ENCODE peak calls at places on chromosomes 2 and 18, in four cellular contexts. P is T-cell, X is endothelial cell, R is NCI-H1417. H is an unnamed sample.
A peak's percentile ranks its signal among the peaks of the same experiment; 100 is the strongest.

GRCh38 chr2:218375212-218375611 is 6.9 kb upstream of the SLC11A1 start:
- DNase-seq in P (no peak), X (no peak), R (no peak), H (no peak)

GRCh38 chr2:54669677-54670484 is 53.6 kb upstream of the EML6 start:
- DNase-seq in P (no peak), X (no peak), R (no peak), H (no peak)

GRCh38 chr2:215750763-215751162 is 262.6 kb downstream of the MREG start:
- DNase-seq in P (peak; percentile 18), X (no peak), R (no peak), H (no peak)

GRCh38 chr2:101151141-101151858 is at the start of gene TBC1D8:
- DNase-seq in P (peak; percentile 23), X (peak; percentile 96), R (peak; percentile 96), H (peak; percentile 38)

GRCh38 chr2:603869-604268 is 73.3 kb downstream of the TMEM18 start:
- DNase-seq in P (no peak), X (no peak), R (no peak), H (no peak)

GRCh38 chr2:237150831-237151230 is 65.1 kb downstream of the COPS8 start:
- DNase-seq in P (no peak), X (no peak), R (peak; percentile 29), H (no peak)

GRCh38 chr2:202237787-202238233 is 587 bp downstream of the SUMO1 start:
- DNase-seq in P (no peak), X (peak; percentile 54), R (peak; percentile 65), H (no peak)

GRCh38 chr2:3677436-3677835 is 19.4 kb downstream of the ALLC start:
- DNase-seq in P (no peak), X (no peak), R (no peak), H (no peak)

GRCh38 chr2:237297421-237298155 is 116.4 kb downstream of the COL6A3 start:
- DNase-seq in P (no peak), X (no peak), R (no peak), H (no peak)

GRCh38 chr18:23357992-23358594 is 95.0 kb upstream of the RIOK3 start:
- DNase-seq in P (no peak), X (no peak), R (no peak), H (no peak)

GRCh38 chr18:615773-616172 is 19.0 kb downstream of the CLUL1 start:
- DNase-seq in P (no peak), X (no peak), R (no peak), H (no peak)

GRCh38 chr2:137674991-137675390 is 289.3 kb upstream of the HNMT start:
- DNase-seq in P (no peak), X (no peak), R (no peak), H (no peak)